ENCODE peak calls at places on chromosomes 3 and 15, in nine cellular contexts. One of them, this sample, is unnamed.

GRCh38 chr3:142972092-142972753 is 8.7 kb upstream of the PAQR9 start:
- DNase-seq in esophagus muscularis mucosa: no peak
- DNase-seq in sigmoid colon: no peak
- DNase-seq in H1: no peak
- DNase-seq in Panc1: no peak
- DNase-seq in SK-N-MC: no peak
- DNase-seq in SK-N-SH: no peak
- DNase-seq in HL-60: no peak
- DNase-seq in upper lobe of left lung: no peak
- DNase-seq in this sample: no peak

GRCh38 chr3:174413057-174413912 is 445.8 kb upstream of the NAALADL2 start:
- DNase-seq in esophagus muscularis mucosa: no peak
- DNase-seq in sigmoid colon: no peak
- DNase-seq in H1: no peak
- DNase-seq in Panc1: no peak
- DNase-seq in SK-N-MC: no peak
- DNase-seq in SK-N-SH: no peak
- DNase-seq in HL-60: no peak
- DNase-seq in upper lobe of left lung: no peak
- DNase-seq in this sample: no peak

GRCh38 chr3:120497318-120497717 is 46.5 kb upstream of the FSTL1 start:
- DNase-seq in esophagus muscularis mucosa: peak; percentile 14
- DNase-seq in sigmoid colon: no peak
- DNase-seq in H1: no peak
- DNase-seq in Panc1: no peak
- DNase-seq in SK-N-MC: no peak
- DNase-seq in SK-N-SH: no peak
- DNase-seq in HL-60: no peak
- DNase-seq in upper lobe of left lung: no peak
- DNase-seq in this sample: peak; percentile 93

GRCh38 chr3:59978979-59979378 is 929.2 kb upstream of the CFAP20DC start:
- DNase-seq in esophagus muscularis mucosa: no peak
- DNase-seq in sigmoid colon: no peak
- DNase-seq in H1: no peak
- DNase-seq in Panc1: no peak
- DNase-seq in SK-N-MC: no peak
- DNase-seq in SK-N-SH: no peak
- DNase-seq in HL-60: no peak
- DNase-seq in upper lobe of left lung: no peak
- DNase-seq in this sample: no peak

GRCh38 chr3:4570840-4571621 is 77.9 kb downstream of the ITPR1 start:
- DNase-seq in esophagus muscularis mucosa: no peak
- DNase-seq in sigmoid colon: no peak
- DNase-seq in H1: no peak
- DNase-seq in Panc1: no peak
- DNase-seq in SK-N-MC: no peak
- DNase-seq in SK-N-SH: no peak
- DNase-seq in HL-60: no peak
- DNase-seq in upper lobe of left lung: no peak
- DNase-seq in this sample: no peak

GRCh38 chr3:81985996-81986723 is 224.7 kb upstream of the GBE1 start:
- DNase-seq in esophagus muscularis mucosa: no peak
- DNase-seq in sigmoid colon: no peak
- DNase-seq in H1: no peak
- DNase-seq in Panc1: no peak
- DNase-seq in SK-N-MC: no peak
- DNase-seq in SK-N-SH: no peak
- DNase-seq in HL-60: no peak
- DNase-seq in upper lobe of left lung: no peak
- DNase-seq in this sample: no peak

GRCh38 chr3:64321747-64322146 is 96.5 kb upstream of the PRICKLE2 start:
- DNase-seq in esophagus muscularis mucosa: peak; percentile 68
- DNase-seq in sigmoid colon: no peak
- DNase-seq in H1: no peak
- DNase-seq in Panc1: no peak
- DNase-seq in SK-N-MC: no peak
- DNase-seq in SK-N-SH: no peak
- DNase-seq in HL-60: no peak
- DNase-seq in upper lobe of left lung: no peak
- DNase-seq in this sample: no peak

GRCh38 chr3:196596355-196596754 is 27.9 kb downstream of the FBXO45 start:
- DNase-seq in esophagus muscularis mucosa: no peak
- DNase-seq in sigmoid colon: no peak
- DNase-seq in H1: no peak
- DNase-seq in Panc1: no peak
- DNase-seq in SK-N-MC: no peak
- DNase-seq in SK-N-SH: no peak
- DNase-seq in HL-60: no peak
- DNase-seq in upper lobe of left lung: no peak
- DNase-seq in this sample: no peak

GRCh38 chr3:147392083-147392916 is 14.0 kb downstream of the ZIC4 start:
- DNase-seq in esophagus muscularis mucosa: no peak
- DNase-seq in sigmoid colon: peak; percentile 56
- DNase-seq in H1: peak; percentile 90
- DNase-seq in Panc1: no peak
- DNase-seq in SK-N-MC: no peak
- DNase-seq in SK-N-SH: peak; percentile 91
- DNase-seq in HL-60: no peak
- DNase-seq in upper lobe of left lung: peak; percentile 74
- DNase-seq in this sample: peak; percentile 22

GRCh38 chr3:147394168-147394941 is 12.0 kb downstream of the ZIC4 start:
- DNase-seq in esophagus muscularis mucosa: no peak
- DNase-seq in sigmoid colon: no peak
- DNase-seq in H1: no peak
- DNase-seq in Panc1: no peak
- DNase-seq in SK-N-MC: no peak
- DNase-seq in SK-N-SH: peak; percentile 63
- DNase-seq in HL-60: no peak
- DNase-seq in upper lobe of left lung: no peak
- DNase-seq in this sample: no peak

GRCh38 chr3:147391726-147392082 is 14.6 kb downstream of the ZIC4 start:
- DNase-seq in esophagus muscularis mucosa: no peak
- DNase-seq in sigmoid colon: no peak
- DNase-seq in H1: no peak
- DNase-seq in Panc1: no peak
- DNase-seq in SK-N-MC: no peak
- DNase-seq in SK-N-SH: no peak
- DNase-seq in HL-60: no peak
- DNase-seq in upper lobe of left lung: no peak
- DNase-seq in this sample: no peak

GRCh38 chr3:147390589-147391569 is 15.5 kb downstream of the ZIC4 start:
- DNase-seq in esophagus muscularis mucosa: no peak
- DNase-seq in sigmoid colon: no peak
- DNase-seq in H1: peak; percentile 79
- DNase-seq in Panc1: no peak
- DNase-seq in SK-N-MC: no peak
- DNase-seq in SK-N-SH: no peak
- DNase-seq in HL-60: no peak
- DNase-seq in upper lobe of left lung: peak; percentile 84
- DNase-seq in this sample: no peak

GRCh38 chr3:147393261-147393964 is 12.9 kb downstream of the ZIC4 start:
- DNase-seq in esophagus muscularis mucosa: no peak
- DNase-seq in sigmoid colon: peak; percentile 62
- DNase-seq in H1: peak; percentile 88
- DNase-seq in Panc1: no peak
- DNase-seq in SK-N-MC: no peak
- DNase-seq in SK-N-SH: peak; percentile 88
- DNase-seq in HL-60: no peak
- DNase-seq in upper lobe of left lung: peak; percentile 73
- DNase-seq in this sample: no peak
- H3K4me3 ChIP-seq in esophagus muscularis mucosa: peak overlapping the region; percentile 41
- H3K4me3 ChIP-seq in sigmoid colon: peak overlapping the region; percentile 39
- H3K4me3 ChIP-seq in H1: peak overlapping the region; percentile 68
- H3K4me3 ChIP-seq in Panc1: peak overlapping the region; percentile 17
- H3K4me3 ChIP-seq in SK-N-MC: peak overlapping the region; percentile 78
- H3K4me3 ChIP-seq in SK-N-SH: peak overlapping the region; percentile 62
- H3K4me3 ChIP-seq in HL-60: no peak overlapping the region
- H3K4me3 ChIP-seq in upper lobe of left lung: peak overlapping the region; percentile 36
- H3K4me3 ChIP-seq in this sample: no peak overlapping the region

GRCh38 chr3:183857863-183858262 is 26.8 kb downstream of the PARL start:
- DNase-seq in esophagus muscularis mucosa: no peak
- DNase-seq in sigmoid colon: no peak
- DNase-seq in H1: no peak
- DNase-seq in Panc1: no peak
- DNase-seq in SK-N-MC: no peak
- DNase-seq in SK-N-SH: no peak
- DNase-seq in HL-60: no peak
- DNase-seq in upper lobe of left lung: no peak
- DNase-seq in this sample: no peak
- TF ChIP-seq POLR2AphosphoS5 in esophagus muscularis mucosa: no peak
- TF ChIP-seq POLR2AphosphoS5 in sigmoid colon: no peak
- TF ChIP-seq POLR2AphosphoS5 in H1: no peak
- TF ChIP-seq POLR2AphosphoS5 in Panc1: no peak
- TF ChIP-seq POLR2AphosphoS5 in SK-N-MC: no peak
- TF ChIP-seq POLR2AphosphoS5 in SK-N-SH: no peak
- TF ChIP-seq POLR2AphosphoS5 in HL-60: no peak
- TF ChIP-seq POLR2AphosphoS5 in upper lobe of left lung: no peak
- TF ChIP-seq POLR2AphosphoS5 in this sample: no peak

DNA sequence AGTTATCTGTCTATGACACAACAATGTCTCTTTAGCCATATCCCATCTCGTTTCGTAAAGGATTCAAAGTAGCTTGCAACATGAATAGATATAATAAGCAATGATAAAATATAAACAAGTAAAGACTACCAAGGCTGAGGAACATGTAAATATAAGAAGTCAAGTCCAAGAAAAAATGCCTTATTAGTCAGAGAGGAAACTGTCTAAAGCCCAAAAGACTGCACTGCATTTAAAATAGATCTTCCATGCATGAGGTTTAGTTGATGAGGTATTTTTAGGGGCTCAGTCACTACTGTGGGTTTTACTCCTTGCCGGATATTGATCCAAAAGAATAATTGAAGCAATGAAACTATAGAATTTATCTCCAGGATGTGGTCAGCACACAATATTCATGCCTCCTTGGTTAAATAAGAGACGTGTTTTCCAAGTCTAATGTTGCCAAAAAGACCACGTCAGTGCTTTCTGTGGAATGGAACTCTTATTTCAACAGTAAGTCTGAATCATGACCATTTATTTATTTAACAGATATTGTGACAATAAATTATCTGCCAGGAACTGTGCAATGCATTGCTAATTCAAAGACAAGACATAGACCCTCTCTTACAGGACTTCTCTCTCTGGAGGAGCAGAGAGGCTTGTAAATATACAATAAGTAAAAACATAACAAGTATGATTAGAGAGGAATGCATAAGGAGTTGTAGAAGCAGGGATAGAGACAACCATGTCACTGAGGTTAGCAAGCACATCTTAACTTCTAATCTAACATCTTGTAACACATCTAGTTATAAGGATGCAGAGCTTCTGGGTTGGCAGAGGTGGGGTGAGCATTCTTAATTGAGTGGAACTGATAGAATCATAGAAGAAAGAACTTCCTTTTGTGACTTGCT is 227.3 kb downstream of the DTWD1 start:
- DNase-seq in esophagus muscularis mucosa: no peak
- DNase-seq in sigmoid colon: no peak
- DNase-seq in H1: no peak
- DNase-seq in Panc1: peak; percentile 79
- DNase-seq in SK-N-MC: no peak
- DNase-seq in SK-N-SH: no peak
- DNase-seq in HL-60: no peak
- DNase-seq in upper lobe of left lung: no peak
- DNase-seq in this sample: no peak
- H3K4me3 ChIP-seq in esophagus muscularis mucosa: no peak overlapping the region
- H3K4me3 ChIP-seq in sigmoid colon: no peak overlapping the region
- H3K4me3 ChIP-seq in H1: no peak overlapping the region
- H3K4me3 ChIP-seq in Panc1: no peak overlapping the region
- H3K4me3 ChIP-seq in SK-N-MC: no peak overlapping the region
- H3K4me3 ChIP-seq in SK-N-SH: no peak overlapping the region
- H3K4me3 ChIP-seq in HL-60: no peak overlapping the region
- H3K4me3 ChIP-seq in upper lobe of left lung: no peak overlapping the region
- H3K4me3 ChIP-seq in this sample: no peak overlapping the region

GRCh38 chr3:28649266-28649665 is 300.6 kb upstream of the AZI2 start:
- DNase-seq in esophagus muscularis mucosa: no peak
- DNase-seq in sigmoid colon: no peak
- DNase-seq in H1: no peak
- DNase-seq in Panc1: no peak
- DNase-seq in SK-N-MC: no peak
- DNase-seq in SK-N-SH: no peak
- DNase-seq in HL-60: no peak
- DNase-seq in upper lobe of left lung: no peak
- DNase-seq in this sample: no peak

GRCh38 chr3:28646435-28646834 is 297.8 kb upstream of the AZI2 start:
- DNase-seq in esophagus muscularis mucosa: no peak
- DNase-seq in sigmoid colon: no peak
- DNase-seq in H1: no peak
- DNase-seq in Panc1: no peak
- DNase-seq in SK-N-MC: no peak
- DNase-seq in SK-N-SH: peak; percentile 7
- DNase-seq in HL-60: no peak
- DNase-seq in upper lobe of left lung: no peak
- DNase-seq in this sample: peak; percentile 6

GRCh38 chr3:28645149-28645548 is 296.5 kb upstream of the AZI2 start:
- DNase-seq in esophagus muscularis mucosa: no peak
- DNase-seq in sigmoid colon: no peak
- DNase-seq in H1: no peak
- DNase-seq in Panc1: no peak
- DNase-seq in SK-N-MC: no peak
- DNase-seq in SK-N-SH: peak; percentile 20
- DNase-seq in HL-60: no peak
- DNase-seq in upper lobe of left lung: no peak
- DNase-seq in this sample: no peak
- TF ChIP-seq POLR2AphosphoS5 in esophagus muscularis mucosa: no peak
- TF ChIP-seq POLR2AphosphoS5 in sigmoid colon: no peak
- TF ChIP-seq POLR2AphosphoS5 in H1: no peak
- TF ChIP-seq POLR2AphosphoS5 in Panc1: no peak
- TF ChIP-seq POLR2AphosphoS5 in SK-N-MC: no peak
- TF ChIP-seq POLR2AphosphoS5 in SK-N-SH: no peak
- TF ChIP-seq POLR2AphosphoS5 in HL-60: no peak
- TF ChIP-seq POLR2AphosphoS5 in upper lobe of left lung: no peak
- TF ChIP-seq POLR2AphosphoS5 in this sample: no peak

DNA sequence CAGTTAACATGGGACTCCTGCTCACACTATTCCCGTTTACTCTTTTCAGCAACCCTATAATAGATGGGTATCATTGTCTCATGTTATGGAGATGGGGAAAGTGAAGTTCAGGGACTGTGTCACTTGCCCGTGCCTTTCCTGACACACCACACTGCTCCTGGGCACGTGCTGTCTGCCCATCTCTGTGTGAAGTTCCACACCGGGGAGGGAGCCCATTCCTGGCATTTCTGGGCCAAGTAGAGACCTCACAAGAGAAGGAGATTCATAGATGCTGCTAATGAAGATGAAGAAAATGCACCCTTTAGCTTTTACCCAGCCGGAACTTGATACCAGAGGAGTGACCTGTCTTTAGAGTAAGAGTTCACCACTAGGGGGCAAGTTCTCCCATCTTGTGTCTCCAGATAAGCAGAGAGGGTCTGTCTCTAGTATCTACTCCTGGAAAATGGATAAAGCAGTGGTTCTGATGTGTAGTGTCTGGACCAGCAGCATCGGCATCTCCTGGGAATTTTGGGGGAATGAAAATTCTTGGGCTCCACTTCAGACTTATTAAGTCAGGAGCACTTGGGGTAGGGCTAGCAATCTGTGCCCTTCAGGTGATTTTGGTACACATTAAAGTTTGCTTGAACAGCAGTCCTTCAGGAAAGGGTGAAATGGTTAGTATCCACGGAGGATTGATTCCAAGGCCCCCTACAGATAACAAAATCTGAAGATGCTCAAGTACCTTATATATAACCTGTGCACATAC is 2.0 kb upstream of the TOPBP1 start:
- DNase-seq in esophagus muscularis mucosa: no peak
- DNase-seq in sigmoid colon: no peak
- DNase-seq in H1: peak; percentile 47
- DNase-seq in Panc1: no peak
- DNase-seq in SK-N-MC: peak; percentile 34
- DNase-seq in SK-N-SH: peak; percentile 67
- DNase-seq in HL-60: peak; percentile 48
- DNase-seq in upper lobe of left lung: no peak
- DNase-seq in this sample: peak; percentile 37
- H3K4me3 ChIP-seq in esophagus muscularis mucosa: no peak overlapping the region
- H3K4me3 ChIP-seq in sigmoid colon: no peak overlapping the region
- H3K4me3 ChIP-seq in H1: no peak overlapping the region
- H3K4me3 ChIP-seq in Panc1: no peak overlapping the region
- H3K4me3 ChIP-seq in SK-N-MC: no peak overlapping the region
- H3K4me3 ChIP-seq in SK-N-SH: no peak overlapping the region
- H3K4me3 ChIP-seq in HL-60: no peak overlapping the region
- H3K4me3 ChIP-seq in upper lobe of left lung: no peak overlapping the region
- H3K4me3 ChIP-seq in this sample: no peak overlapping the region

This sample was measured in endothelial cell of umbilical vein.